ENCODE peak calls at places on chromosomes 3 and 15, in five cellular contexts. A is H1, E is HepG2, G is GM12878, B is K562. U is an unnamed sample.

GRCh38 chr3:37279226-37279625 is 104.8 kb upstream of the LRRFIP2 start:
- DNase-seq in A (no peak), E (no peak), G (no peak), B (no peak), U (no peak)

GRCh38 chr3:197552198-197552597 is 3.6 kb downstream of the BDH1 start:
- DNase-seq in A (no peak), E (no peak), G (no peak), B (no peak), U (no peak)

GRCh38 chr3:126449621-126450051 is 26.1 kb downstream of the ZXDC start:
- DNase-seq in A (no peak), E (no peak), G (no peak), B (no peak), U (no peak)

GRCh38 chr15:83695246-83695645 is 41.3 kb downstream of the ADAMTSL3 start:
- DNase-seq in A (no peak), E (no peak), G (no peak), B (no peak), U (no peak)

GRCh38 chr15:51237816-51238215 is 100.6 kb downstream of the CYP19A1 start:
- DNase-seq in A (no peak), E (no peak), G (no peak), B (no peak), U (no peak)

GRCh38 chr3:11532865-11533490 is 110.7 kb downstream of the VGLL4 start:
- DNase-seq in A (no peak), E (no peak), G (no peak), B (no peak), U (no peak)

GRCh38 chr3:140432176-140432753 is 245.6 kb upstream of the TRIM42 start:
- DNase-seq in A (no peak), E (no peak), G (no peak), B (no peak), U (no peak)

GRCh38 chr15:52217186-52217585 is 26.0 kb upstream of the GNB5 start:
- DNase-seq in A (peak; percentile 27), E (no peak), G (no peak), B (peak; percentile 9), U (peak; percentile 68)

GRCh38 chr3:17157713-17158112 is 273.0 kb downstream of the PLCL2 start:
- DNase-seq in A (no peak), E (no peak), G (no peak), B (no peak), U (no peak)

GRCh38 chr15:90934256-90934948 is 683 bp upstream of the UNC45A start:
- DNase-seq in A (no peak), E (peak; percentile 81), G (peak; percentile 43), B (peak; percentile 75), U (peak; percentile 96)
- TF ChIP-seq ATF2 in A (no peak), E (no peak), G (no peak), B (no peak), U (no peak)

GRCh38 chr3:7876741-7877297 is 624.8 kb upstream of the LMCD1 start:
- DNase-seq in A (no peak), E (no peak), G (no peak), B (no peak), U (no peak)
- TF ChIP-seq ATF2 in A (no peak), E (no peak), G (no peak), B (no peak), U (no peak)

GRCh38 chr3:38334656-38335055 is 11.9 kb upstream of the XYLB start:
- DNase-seq in A (no peak), E (no peak), G (no peak), B (no peak), U (no peak)
- TF ChIP-seq ATF2 in A (no peak), E (no peak), G (no peak), B (no peak), U (no peak)

GRCh38 chr3:42097166-42097946 is 6.2 kb downstream of the TRAK1 start:
- DNase-seq in A (no peak), E (no peak), G (no peak), B (no peak), U (no peak)
- TF ChIP-seq ATF2 in A (no peak), E (no peak), G (no peak), B (no peak), U (no peak)

GRCh38 chr3:169283902-169284451 is 379.5 kb downstream of the MECOM start:
- DNase-seq in A (no peak), E (no peak), G (no peak), B (no peak), U (no peak)
- TF ChIP-seq ATF2 in A (no peak), E (no peak), G (no peak), B (no peak), U (no peak)

DNA sequence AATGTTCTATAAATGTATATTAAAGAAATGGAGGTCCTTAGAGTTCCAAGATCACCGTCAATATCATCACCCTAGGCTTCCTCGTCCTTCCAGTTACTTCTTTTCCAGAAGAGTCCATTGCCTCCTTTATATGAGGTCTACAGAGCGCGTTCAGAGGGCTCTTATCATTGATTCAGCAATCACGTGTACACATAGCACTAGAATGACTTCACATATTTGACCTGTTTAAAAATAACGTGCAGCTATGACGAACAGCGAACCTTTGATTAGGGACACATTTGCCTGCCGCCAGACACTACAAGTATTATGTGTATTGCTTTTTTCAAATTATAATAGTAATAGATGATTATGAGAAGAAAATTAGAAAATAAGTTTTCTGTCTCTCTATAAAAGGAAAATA is 26.0 kb downstream of the IGF1R start:
- DNase-seq in A (no peak), E (no peak), G (no peak), B (no peak), U (no peak)
- TF ChIP-seq ATF2 in A (no peak), E (no peak), G (no peak), B (no peak), U (no peak)

GRCh38 chr3:171399842-171400241 is 60.4 kb downstream of the TNIK start:
- DNase-seq in A (no peak), E (no peak), G (no peak), B (no peak), U (no peak)
- TF ChIP-seq ATF2 in A (no peak), E (no peak), G (no peak), B (no peak), U (no peak)

DNA sequence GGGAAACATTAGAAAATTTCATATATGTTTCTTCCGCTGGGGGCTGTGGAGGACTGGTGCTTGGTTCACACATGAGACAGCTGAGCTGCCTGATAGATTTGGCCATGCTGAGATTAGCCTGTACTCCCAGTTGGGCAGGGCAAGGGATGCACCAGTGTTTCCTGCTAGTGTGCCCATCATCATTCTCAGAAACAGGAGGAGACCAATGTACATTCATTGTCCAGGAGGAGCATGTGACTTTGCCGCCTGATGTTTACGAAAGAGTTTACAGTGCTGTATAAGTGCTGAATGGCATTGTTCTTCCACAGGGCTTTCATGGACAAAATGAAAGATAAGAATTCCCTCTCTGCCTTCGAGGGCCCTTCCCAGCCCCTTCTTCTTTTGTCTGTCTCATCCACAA is 311.1 kb upstream of the THBS1 start:
- DNase-seq in A (no peak), E (peak; percentile 51), G (no peak), B (no peak), U (no peak)
- TF ChIP-seq ATF2 in A (no peak), E (no peak), G (no peak), B (no peak), U (no peak)

GRCh38 chr15:99085413-99086326 is 19.2 kb upstream of the SYNM start:
- DNase-seq in A (no peak), E (no peak), G (no peak), B (no peak), U (no peak)
- TF ChIP-seq ATF2 in A (no peak), E (no peak), G (no peak), B (no peak), U (no peak)

DNA sequence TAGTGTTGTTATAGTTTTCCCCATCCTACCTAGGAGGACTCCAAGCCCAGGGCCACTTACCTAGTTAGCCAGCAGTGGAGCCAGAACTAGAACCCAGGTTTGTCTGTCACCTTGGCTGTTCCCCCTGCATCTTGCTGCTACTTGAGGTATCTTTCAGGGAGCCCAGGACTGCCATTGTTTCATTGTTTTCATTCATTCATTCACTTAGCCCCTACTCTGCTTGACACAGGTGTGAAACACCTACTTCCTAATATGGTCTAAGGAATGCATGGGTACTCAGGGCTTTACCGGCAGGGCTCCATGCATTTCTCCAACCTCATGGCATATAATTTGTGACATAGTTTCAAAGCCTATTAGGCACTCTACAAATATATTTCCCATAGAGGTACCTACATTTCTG is 266.6 kb upstream of the TPM1 start:
- DNase-seq in A (no peak), E (no peak), G (no peak), B (no peak), U (no peak)
- TF ChIP-seq ATF2 in A (no peak), E (no peak), G (no peak), B (no peak), U (no peak)

U was measured in WTC11.